ENCODE peak calls at places on chromosomes 13 and 19, in nine cellular contexts. One of them, this sample, is unnamed. For H3K4me1, the result is how much of the 10 kb centered on the place peaks cover.

GRCh38 chr19:12840091-12841079 is 2.1 kb downstream of the MAST1 start:
- DNase-seq in astrocyte: no peak
- DNase-seq in stomach: peak
- DNase-seq in DND-41: peak
- DNase-seq in neuronal stem cell: peak
- DNase-seq in body of pancreas: peak
- DNase-seq in lung: peak
- DNase-seq in CD4-positive, alpha-beta memory T cell: no peak
- DNase-seq in fibroblast of lung: peak
- DNase-seq in this sample: peak

GRCh38 chr19:44677019-44677809 is 5.9 kb downstream of the CEACAM19 start:
- DNase-seq in astrocyte: peak
- DNase-seq in stomach: no peak
- DNase-seq in DND-41: no peak
- DNase-seq in neuronal stem cell: no peak
- DNase-seq in body of pancreas: no peak
- DNase-seq in lung: no peak
- DNase-seq in CD4-positive, alpha-beta memory T cell: no peak
- DNase-seq in fibroblast of lung: peak
- DNase-seq in this sample: no peak

GRCh38 chr13:113616281-113616906 is 31.8 kb downstream of the TFDP1 start:
- DNase-seq in astrocyte: no peak
- DNase-seq in stomach: no peak
- DNase-seq in DND-41: no peak
- DNase-seq in neuronal stem cell: no peak
- DNase-seq in body of pancreas: no peak
- DNase-seq in lung: no peak
- DNase-seq in CD4-positive, alpha-beta memory T cell: no peak
- DNase-seq in fibroblast of lung: no peak
- DNase-seq in this sample: no peak

GRCh38 chr19:6728346-6728745 is 7.9 kb upstream of the C3 start:
- DNase-seq in astrocyte: no peak
- DNase-seq in stomach: no peak
- DNase-seq in DND-41: no peak
- DNase-seq in neuronal stem cell: no peak
- DNase-seq in body of pancreas: no peak
- DNase-seq in lung: no peak
- DNase-seq in CD4-positive, alpha-beta memory T cell: no peak
- DNase-seq in fibroblast of lung: no peak
- DNase-seq in this sample: no peak

GRCh38 chr13:51269039-51269438 is 46.8 kb downstream of the FAM124A start:
- DNase-seq in astrocyte: peak
- DNase-seq in stomach: no peak
- DNase-seq in DND-41: no peak
- DNase-seq in neuronal stem cell: no peak
- DNase-seq in body of pancreas: no peak
- DNase-seq in lung: no peak
- DNase-seq in CD4-positive, alpha-beta memory T cell: no peak
- DNase-seq in fibroblast of lung: peak
- DNase-seq in this sample: no peak

GRCh38 chr13:32282096-32282711 is 33.0 kb downstream of the ZAR1L start:
- DNase-seq in astrocyte: no peak
- DNase-seq in stomach: no peak
- DNase-seq in DND-41: no peak
- DNase-seq in neuronal stem cell: no peak
- DNase-seq in body of pancreas: no peak
- DNase-seq in lung: no peak
- DNase-seq in CD4-positive, alpha-beta memory T cell: no peak
- DNase-seq in fibroblast of lung: no peak
- DNase-seq in this sample: no peak

GRCh38 chr19:48203227-48203793 is 32.8 kb downstream of the ZSWIM9 start:
- DNase-seq in astrocyte: no peak
- DNase-seq in stomach: no peak
- DNase-seq in DND-41: no peak
- DNase-seq in neuronal stem cell: no peak
- DNase-seq in body of pancreas: no peak
- DNase-seq in lung: no peak
- DNase-seq in CD4-positive, alpha-beta memory T cell: no peak
- DNase-seq in fibroblast of lung: no peak
- DNase-seq in this sample: no peak

GRCh38 chr13:73390100-73390499 is 331.3 kb downstream of the KLF5 start:
- DNase-seq in astrocyte: no peak
- DNase-seq in stomach: no peak
- DNase-seq in DND-41: no peak
- DNase-seq in neuronal stem cell: no peak
- DNase-seq in body of pancreas: no peak
- DNase-seq in lung: no peak
- DNase-seq in CD4-positive, alpha-beta memory T cell: no peak
- DNase-seq in fibroblast of lung: no peak
- DNase-seq in this sample: no peak

GRCh38 chr19:6458695-6459355 is 767 bp downstream of the SLC25A23 start:
- DNase-seq in astrocyte: no peak
- DNase-seq in stomach: peak
- DNase-seq in DND-41: no peak
- DNase-seq in neuronal stem cell: no peak
- DNase-seq in body of pancreas: peak
- DNase-seq in lung: no peak
- DNase-seq in CD4-positive, alpha-beta memory T cell: no peak
- DNase-seq in fibroblast of lung: no peak
- DNase-seq in this sample: no peak

DNA sequence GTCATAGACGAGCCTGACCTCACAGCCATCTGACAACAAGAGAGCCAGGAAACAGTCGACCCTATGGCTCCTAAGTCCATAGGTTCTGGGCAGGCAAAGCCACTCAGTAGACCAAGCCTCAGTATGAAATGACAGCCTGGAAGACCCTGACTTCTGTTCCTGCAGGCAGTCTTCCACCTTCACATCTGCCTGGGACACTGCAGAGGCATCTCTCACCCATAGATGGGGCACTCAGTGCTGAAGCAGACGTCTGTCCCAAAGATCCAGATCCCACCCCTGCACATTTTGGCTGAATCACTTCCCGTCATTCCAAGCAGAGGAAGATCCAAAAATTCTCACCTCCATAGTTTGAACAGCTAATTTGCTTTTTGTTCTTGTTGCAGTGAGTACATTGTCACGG is 139.3 kb upstream of the ZNF507 start:
- DNase-seq in astrocyte: no peak
- DNase-seq in stomach: no peak
- DNase-seq in DND-41: no peak
- DNase-seq in neuronal stem cell: no peak
- DNase-seq in body of pancreas: no peak
- DNase-seq in lung: no peak
- DNase-seq in CD4-positive, alpha-beta memory T cell: no peak
- DNase-seq in fibroblast of lung: no peak
- DNase-seq in this sample: no peak
- H3K27ac ChIP-seq in astrocyte: no peak
- H3K27ac ChIP-seq in stomach: no peak
- H3K27ac ChIP-seq in DND-41: no peak
- H3K27ac ChIP-seq in neuronal stem cell: no peak
- H3K27ac ChIP-seq in body of pancreas: no peak
- H3K27ac ChIP-seq in lung: no peak
- H3K27ac ChIP-seq in CD4-positive, alpha-beta memory T cell: no peak
- H3K27ac ChIP-seq in fibroblast of lung: no peak
- H3K27ac ChIP-seq in this sample: no peak

GRCh38 chr19:4720037-4720700 is 3.5 kb downstream of the DPP9 start:
- DNase-seq in astrocyte: no peak
- DNase-seq in stomach: no peak
- DNase-seq in DND-41: no peak
- DNase-seq in neuronal stem cell: no peak
- DNase-seq in body of pancreas: no peak
- DNase-seq in lung: no peak
- DNase-seq in CD4-positive, alpha-beta memory T cell: no peak
- DNase-seq in fibroblast of lung: no peak
- DNase-seq in this sample: no peak

GRCh38 chr19:4719499-4719866 is 4.2 kb downstream of the DPP9 start:
- DNase-seq in astrocyte: no peak
- DNase-seq in stomach: no peak
- DNase-seq in DND-41: no peak
- DNase-seq in neuronal stem cell: no peak
- DNase-seq in body of pancreas: no peak
- DNase-seq in lung: no peak
- DNase-seq in CD4-positive, alpha-beta memory T cell: no peak
- DNase-seq in fibroblast of lung: no peak
- DNase-seq in this sample: no peak

GRCh38 chr19:4715529-4716221 is 8.0 kb downstream of the DPP9 start:
- DNase-seq in astrocyte: no peak
- DNase-seq in stomach: peak
- DNase-seq in DND-41: no peak
- DNase-seq in neuronal stem cell: no peak
- DNase-seq in body of pancreas: peak
- DNase-seq in lung: peak
- DNase-seq in CD4-positive, alpha-beta memory T cell: no peak
- DNase-seq in fibroblast of lung: no peak
- DNase-seq in this sample: no peak

GRCh38 chr19:4717966-4718701 is 5.5 kb downstream of the DPP9 start:
- DNase-seq in astrocyte: no peak
- DNase-seq in stomach: no peak
- DNase-seq in DND-41: no peak
- DNase-seq in neuronal stem cell: no peak
- DNase-seq in body of pancreas: no peak
- DNase-seq in lung: no peak
- DNase-seq in CD4-positive, alpha-beta memory T cell: no peak
- DNase-seq in fibroblast of lung: no peak
- DNase-seq in this sample: no peak

DNA sequence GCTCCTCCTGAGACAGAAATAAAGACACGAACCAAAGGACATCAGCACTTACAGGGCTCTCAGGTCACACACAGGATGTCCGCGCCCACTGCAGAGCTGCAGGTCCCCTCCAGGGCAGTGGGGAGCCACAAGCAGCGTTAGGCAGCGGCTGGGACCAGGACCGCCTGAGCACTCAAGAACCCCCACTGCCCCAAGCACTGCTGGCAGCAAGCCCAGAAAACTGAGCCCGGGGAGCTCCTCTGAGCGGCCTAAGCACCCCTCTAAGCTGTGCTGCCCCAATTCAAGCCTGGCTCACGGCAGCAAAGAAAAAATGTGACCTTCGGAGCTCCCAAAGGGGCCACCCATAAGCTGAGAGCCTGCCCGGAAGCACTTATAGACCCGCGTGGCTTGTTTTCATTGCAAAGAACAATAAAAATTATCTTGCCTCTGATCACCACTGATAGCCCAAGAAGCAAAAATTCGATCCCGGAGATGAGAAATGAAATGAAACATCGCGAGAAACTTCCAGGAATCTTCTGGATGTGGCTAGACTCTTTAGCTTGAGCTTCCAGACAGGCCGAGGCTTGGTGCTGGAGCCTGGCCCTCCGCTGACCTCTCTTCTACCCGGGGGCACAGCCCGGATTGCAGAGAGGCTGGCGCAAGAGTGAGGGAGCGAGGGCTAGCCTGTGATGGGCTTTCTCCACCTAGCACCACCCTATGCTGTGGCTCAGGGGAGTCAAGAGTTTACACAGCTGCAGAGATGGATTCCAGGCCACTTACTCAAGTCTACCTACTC is 6.3 kb downstream of the DPP9 start:
- DNase-seq in astrocyte: peak
- DNase-seq in stomach: no peak
- DNase-seq in DND-41: no peak
- DNase-seq in neuronal stem cell: no peak
- DNase-seq in body of pancreas: no peak
- DNase-seq in lung: peak
- DNase-seq in CD4-positive, alpha-beta memory T cell: no peak
- DNase-seq in fibroblast of lung: peak
- DNase-seq in this sample: no peak
- H3K4me1 ChIP-seq in astrocyte: half or more
- H3K4me1 ChIP-seq in stomach: under half
- H3K4me1 ChIP-seq in DND-41: under half
- H3K4me1 ChIP-seq in neuronal stem cell: under half
- H3K4me1 ChIP-seq in body of pancreas: under half
- H3K4me1 ChIP-seq in lung: under half
- H3K4me1 ChIP-seq in CD4-positive, alpha-beta memory T cell: under half
- H3K4me1 ChIP-seq in fibroblast of lung: under half
- H3K4me1 ChIP-seq in this sample: under half

GRCh38 chr19:10104665-10105221 is 1.4 kb upstream of the PPAN start:
- DNase-seq in astrocyte: no peak
- DNase-seq in stomach: no peak
- DNase-seq in DND-41: peak
- DNase-seq in neuronal stem cell: no peak
- DNase-seq in body of pancreas: no peak
- DNase-seq in lung: no peak
- DNase-seq in CD4-positive, alpha-beta memory T cell: peak
- DNase-seq in fibroblast of lung: no peak
- DNase-seq in this sample: peak

GRCh38 chr19:10106100-10106936 is at the start of gene PPAN:
- DNase-seq in astrocyte: peak
- DNase-seq in stomach: peak
- DNase-seq in DND-41: peak
- DNase-seq in neuronal stem cell: peak
- DNase-seq in body of pancreas: peak
- DNase-seq in lung: peak
- DNase-seq in CD4-positive, alpha-beta memory T cell: peak
- DNase-seq in fibroblast of lung: peak
- DNase-seq in this sample: peak

GRCh38 chr19:10107254-10107653 is 1.1 kb downstream of the PPAN start:
- DNase-seq in astrocyte: no peak
- DNase-seq in stomach: no peak
- DNase-seq in DND-41: no peak
- DNase-seq in neuronal stem cell: no peak
- DNase-seq in body of pancreas: no peak
- DNase-seq in lung: no peak
- DNase-seq in CD4-positive, alpha-beta memory T cell: no peak
- DNase-seq in fibroblast of lung: no peak
- DNase-seq in this sample: no peak

GRCh38 chr19:10104130-10104513 is 1.6 kb upstream of the ANGPTL6 start:
- DNase-seq in astrocyte: no peak
- DNase-seq in stomach: no peak
- DNase-seq in DND-41: no peak
- DNase-seq in neuronal stem cell: no peak
- DNase-seq in body of pancreas: no peak
- DNase-seq in lung: no peak
- DNase-seq in CD4-positive, alpha-beta memory T cell: no peak
- DNase-seq in fibroblast of lung: no peak
- DNase-seq in this sample: no peak

GRCh38 chr19:10105241-10106099 is 692 bp upstream of the PPAN start:
- DNase-seq in astrocyte: no peak
- DNase-seq in stomach: no peak
- DNase-seq in DND-41: no peak
- DNase-seq in neuronal stem cell: no peak
- DNase-seq in body of pancreas: no peak
- DNase-seq in lung: no peak
- DNase-seq in CD4-positive, alpha-beta memory T cell: no peak
- DNase-seq in fibroblast of lung: no peak
- DNase-seq in this sample: peak
- H3K4me3 ChIP-seq in astrocyte: no peak
- H3K4me3 ChIP-seq in stomach: peak
- H3K4me3 ChIP-seq in DND-41: peak
- H3K4me3 ChIP-seq in neuronal stem cell: no peak
- H3K4me3 ChIP-seq in body of pancreas: no peak
- H3K4me3 ChIP-seq in lung: no peak
- H3K4me3 ChIP-seq in CD4-positive, alpha-beta memory T cell: peak
- H3K4me3 ChIP-seq in fibroblast of lung: no peak
- H3K4me3 ChIP-seq in this sample: peak

DNA sequence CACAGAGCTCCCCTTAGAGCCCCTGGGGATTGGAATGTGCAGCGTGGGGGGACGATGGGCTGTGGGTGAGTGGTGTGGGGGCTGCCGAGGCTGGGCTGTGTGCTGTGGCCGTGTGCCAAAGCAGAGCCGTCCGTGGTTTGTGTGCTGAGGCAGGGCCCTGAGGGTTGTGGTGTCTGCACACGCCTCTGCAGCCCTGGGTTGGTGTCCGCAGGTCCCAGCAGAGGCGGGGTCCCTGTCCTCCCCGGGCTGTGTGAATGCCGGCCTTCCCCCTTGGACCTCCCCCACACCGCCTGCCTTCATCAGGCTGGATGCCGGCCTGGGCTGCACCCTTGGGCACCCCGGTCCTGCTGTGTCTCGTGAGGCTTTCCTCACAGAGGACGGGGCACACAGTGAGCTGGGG is 26.1 kb downstream of the DOT1L start:
- DNase-seq in astrocyte: no peak
- DNase-seq in stomach: no peak
- DNase-seq in DND-41: no peak
- DNase-seq in neuronal stem cell: no peak
- DNase-seq in body of pancreas: no peak
- DNase-seq in lung: no peak
- DNase-seq in CD4-positive, alpha-beta memory T cell: no peak
- DNase-seq in fibroblast of lung: no peak
- DNase-seq in this sample: no peak
- H3K27ac ChIP-seq in astrocyte: no peak
- H3K27ac ChIP-seq in stomach: no peak
- H3K27ac ChIP-seq in DND-41: no peak
- H3K27ac ChIP-seq in neuronal stem cell: no peak
- H3K27ac ChIP-seq in body of pancreas: no peak
- H3K27ac ChIP-seq in lung: no peak
- H3K27ac ChIP-seq in CD4-positive, alpha-beta memory T cell: no peak
- H3K27ac ChIP-seq in fibroblast of lung: peak
- H3K27ac ChIP-seq in this sample: no peak